ENCODE peak calls at places on chromosomes 2 and 18, in nine cellular contexts. X is mammary epithelial cell, W is keratinocyte, H is gastrocnemius medialis, J is RWPE2, Y is spleen, D is cardiac muscle cell, B is Peyer's patch, N is SK-N-SH. C is an unnamed sample.

GRCh38 chr2:25375989-25376545 is 34.3 kb upstream of the DNMT3A start:
- DNase-seq in X (no peak), W (no peak), H (no peak), J (no peak), Y (peak; percentile 79), D (no peak), B (peak; percentile 42), N (no peak), C (no peak)

GRCh38 chr18:45335644-45336043 is 279.6 kb upstream of the SLC14A2 start:
- DNase-seq in X (peak; percentile 87), W (peak; percentile 26), H (no peak), J (no peak), Y (no peak), D (no peak), B (no peak), N (no peak), C (peak; percentile 93)

GRCh38 chr2:85694052-85695025 is at the start of gene GNLY:
- DNase-seq in X (no peak), W (no peak), H (peak; percentile 12), J (no peak), Y (no peak), D (no peak), B (no peak), N (no peak), C (no peak)

GRCh38 chr2:144082327-144082726 is 437.6 kb downstream of the ZEB2 start:
- DNase-seq in X (no peak), W (no peak), H (no peak), J (no peak), Y (no peak), D (no peak), B (no peak), N (no peak), C (no peak)

GRCh38 chr2:231642631-231643493 is 50.2 kb downstream of the TEX44 start:
- DNase-seq in X (peak; percentile 99), W (peak; percentile 96), H (peak; percentile 97), J (peak; percentile 95), Y (peak; percentile 83), D (peak; percentile 87), B (peak; percentile 91), N (no peak), C (no peak)

GRCh38 chr2:217279130-217279529 is 419.3 kb upstream of the TNP1 start:
- DNase-seq in X (no peak), W (no peak), H (no peak), J (no peak), Y (no peak), D (peak; percentile 19), B (no peak), N (no peak), C (no peak)

GRCh38 chr18:22391571-22392359 is 25.9 kb downstream of the CTAGE1 start:
- DNase-seq in X (peak; percentile 99), W (peak; percentile 68), H (no peak), J (peak; percentile 82), Y (no peak), D (peak; percentile 84), B (peak; percentile 82), N (peak; percentile 7), C (no peak)

GRCh38 chr2:217127744-217128143 is 267.9 kb upstream of the TNP1 start:
- DNase-seq in X (no peak), W (no peak), H (no peak), J (no peak), Y (no peak), D (no peak), B (no peak), N (peak; percentile 64), C (no peak)

GRCh38 chr2:147352294-147352693 is 492.5 kb upstream of the ACVR2A start:
- DNase-seq in X (no peak), W (no peak), H (peak; percentile 11), J (no peak), Y (no peak), D (no peak), B (no peak), N (no peak), C (no peak)

GRCh38 chr18:80247403-80247916 is at the start of gene PARD6G:
- DNase-seq in X (peak; percentile 59), W (no peak), H (peak; percentile 51), J (peak; percentile 83), Y (peak; percentile 86), D (peak; percentile 80), B (peak; percentile 86), N (peak; percentile 98), C (peak; percentile 89)

GRCh38 chr2:61340242-61340641 is 130.6 kb downstream of the USP34 start:
- DNase-seq in X (peak; percentile 24), W (no peak), H (no peak), J (no peak), Y (no peak), D (peak; percentile 63), B (no peak), N (no peak), C (no peak)

GRCh38 chr2:236714061-236714460 is 144.4 kb downstream of the ACKR3 start:
- DNase-seq in X (no peak), W (no peak), H (no peak), J (no peak), Y (no peak), D (no peak), B (no peak), N (no peak), C (no peak)

GRCh38 chr2:142722569-142722968 is 154.9 kb upstream of the KYNU start:
- DNase-seq in X (no peak), W (no peak), H (no peak), J (no peak), Y (no peak), D (peak; percentile 14), B (no peak), N (no peak), C (no peak)

GRCh38 chr2:225290723-225291400 is 108.6 kb upstream of the NYAP2 start:
- DNase-seq in X (no peak), W (no peak), H (no peak), J (no peak), Y (no peak), D (no peak), B (no peak), N (no peak), C (no peak)

GRCh38 chr2:38465789-38466127 is 88.7 kb upstream of the ATL2 start:
- DNase-seq in X (peak; percentile 34), W (no peak), H (no peak), J (no peak), Y (no peak), D (peak; percentile 25), B (peak; percentile 66), N (peak; percentile 44), C (peak; percentile 86)

GRCh38 chr2:156129227-156129626 is 203.3 kb downstream of the NR4A2 start:
- DNase-seq in X (no peak), W (no peak), H (no peak), J (no peak), Y (no peak), D (no peak), B (no peak), N (no peak), C (no peak)

GRCh38 chr2:206642075-206643025 is at the start of gene FAM237A:
- DNase-seq in X (peak; percentile 44), W (peak; percentile 9), H (no peak), J (no peak), Y (no peak), D (peak; percentile 73), B (no peak), N (peak; percentile 68), C (peak; percentile 91)

GRCh38 chr18:8661754-8662573 is 43.4 kb upstream of the MTCL1 start:
- DNase-seq in X (peak; percentile 36), W (no peak), H (no peak), J (no peak), Y (no peak), D (peak; percentile 52), B (no peak), N (peak; percentile 60), C (peak; percentile 96)

GRCh38 chr2:39264733-39265132 is 21.0 kb upstream of the CDKL4 start:
- DNase-seq in X (no peak), W (no peak), H (no peak), J (no peak), Y (no peak), D (no peak), B (no peak), N (no peak), C (no peak)

GRCh38 chr2:69222984-69223658 is 163.9 kb downstream of the GFPT1 start:
- DNase-seq in X (no peak), W (no peak), H (no peak), J (no peak), Y (no peak), D (peak; percentile 85), B (no peak), N (no peak), C (no peak)

GRCh38 chr18:26103579-26103978 is 13.2 kb upstream of the SS18 start:
- DNase-seq in X (no peak), W (no peak), H (no peak), J (no peak), Y (no peak), D (no peak), B (peak; percentile 51), N (peak; percentile 7), C (peak; percentile 87)
- TF ChIP-seq CTCF in X (peak; percentile 17), W (peak; percentile 60), H (no peak), J (no peak), Y (no peak), D (no peak), B (no peak), N (no peak), C (peak; percentile 82)

GRCh38 chr2:49973917-49974368 is 819.6 kb upstream of the FSHR start:
- DNase-seq in X (peak; percentile 2), W (no peak), H (peak; percentile 18), J (no peak), Y (peak; percentile 85), D (peak; percentile 60), B (peak; percentile 80), N (peak; percentile 65), C (peak; percentile 83)
- H3K4me3 ChIP-seq in X (peak overlapping the region; percentile 4), W (peak overlapping the region; percentile 60), H (peak overlapping the region; percentile 22), J (peak overlapping the region; percentile 3), Y (no peak overlapping the region), D (peak overlapping the region; percentile 12), B (peak overlapping the region; percentile 30), N (peak overlapping the region; percentile 52), C (no peak overlapping the region)

DNA sequence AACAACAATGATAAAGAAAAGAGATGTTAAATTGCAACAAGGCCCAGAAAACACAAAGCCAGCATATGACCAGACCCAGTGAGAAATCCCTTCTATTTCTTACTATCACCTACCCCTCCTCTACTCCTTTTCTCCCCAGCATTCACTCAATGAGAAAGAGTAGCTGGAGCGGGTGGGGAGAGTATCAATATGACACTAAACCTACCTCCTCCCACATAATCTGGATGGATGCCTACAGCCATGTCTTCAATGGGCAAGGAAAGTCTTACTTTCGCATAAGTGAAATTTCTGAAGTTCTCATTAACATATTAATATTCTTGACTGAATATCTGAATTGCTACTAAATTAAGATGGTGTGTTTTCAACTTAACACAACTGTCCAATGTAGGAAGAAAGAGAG is 78.2 kb downstream of the AFF3 start:
- DNase-seq in X (no peak), W (no peak), H (no peak), J (no peak), Y (no peak), D (no peak), B (no peak), N (no peak), C (no peak)
- H3K4me1 ChIP-seq in X (no peaks in the 10 kb centered on the region), W (no peaks in the 10 kb centered on the region), H (no peaks in the 10 kb centered on the region), J (no peaks in the 10 kb centered on the region), Y (peaks cover 42% of the 10 kb centered on the region), D (peaks cover 15% of the 10 kb centered on the region), B (no peaks in the 10 kb centered on the region), N (peaks cover 8% of the 10 kb centered on the region), C (no peaks in the 10 kb centered on the region)

DNA sequence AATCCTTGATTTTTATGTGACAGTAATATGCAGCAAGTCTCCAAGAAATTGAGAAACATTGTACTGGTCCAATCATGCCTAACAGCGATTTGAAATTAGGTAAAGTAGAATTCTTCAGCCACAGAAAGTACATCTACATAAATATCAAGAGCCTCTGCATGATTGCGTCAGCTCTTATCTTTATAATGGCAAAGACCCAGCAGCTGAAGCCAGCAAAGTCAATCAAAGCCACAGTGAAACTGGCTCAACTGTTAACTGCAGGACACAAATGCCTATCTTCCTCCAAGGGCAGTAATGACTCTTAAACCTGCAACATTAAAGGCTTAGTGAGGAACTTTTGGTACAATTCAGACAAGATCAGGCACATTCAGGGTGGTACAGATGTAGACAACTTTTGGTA is 102.5 kb downstream of the BARD1 start:
- DNase-seq in X (no peak), W (no peak), H (no peak), J (no peak), Y (no peak), D (peak; percentile 58), B (no peak), N (peak; percentile 7), C (peak; percentile 55)
- TF ChIP-seq CTCF in X (no peak), W (no peak), H (no peak), J (no peak), Y (no peak), D (no peak), B (no peak), N (no peak), C (no peak)

C was measured in endodermal cell.